ENCODE peak calls at places on chromosomes 3 and 15, in four cellular contexts. One of them, this sample, is unnamed.
A peak's percentile ranks its signal among the peaks of the same experiment; 100 is the strongest.

GRCh38 chr3:78459751-78460150 is 1308.0 kb downstream of the ROBO1 start:
- DNase-seq in neuronal stem cell: no peak
- DNase-seq in right atrium auricular region: no peak
- DNase-seq in CD8-positive, alpha-beta T cell: no peak
- DNase-seq in this sample: no peak

GRCh38 chr3:105365536-105366301 is 990 bp upstream of the ALCAM start:
- DNase-seq in CD8-positive, alpha-beta T cell: no peak
- DNase-seq in neuronal stem cell: peak; percentile 21
- DNase-seq in right atrium auricular region: no peak
- DNase-seq in this sample: peak; percentile 22

GRCh38 chr3:183044547-183045229 is 54.6 kb downstream of the MCCC1 start:
- DNase-seq in neuronal stem cell: no peak
- DNase-seq in CD8-positive, alpha-beta T cell: no peak
- DNase-seq in right atrium auricular region: no peak
- DNase-seq in this sample: no peak

GRCh38 chr3:197490098-197490497 is 65.7 kb downstream of the BDH1 start:
- DNase-seq in neuronal stem cell: no peak
- DNase-seq in right atrium auricular region: no peak
- DNase-seq in CD8-positive, alpha-beta T cell: no peak
- DNase-seq in this sample: no peak

GRCh38 chr3:3800685-3801509 is 1.7 kb downstream of the LRRN1 start:
- DNase-seq in neuronal stem cell: peak; percentile 32
- DNase-seq in right atrium auricular region: no peak
- DNase-seq in CD8-positive, alpha-beta T cell: no peak
- DNase-seq in this sample: no peak

GRCh38 chr3:186993210-186993782 is 63.0 kb downstream of the ST6GAL1 start:
- DNase-seq in neuronal stem cell: no peak
- DNase-seq in CD8-positive, alpha-beta T cell: no peak
- DNase-seq in right atrium auricular region: no peak
- DNase-seq in this sample: no peak

GRCh38 chr3:158896729-158897128 is 94.9 kb downstream of the MFSD1 start:
- DNase-seq in CD8-positive, alpha-beta T cell: no peak
- DNase-seq in right atrium auricular region: no peak
- DNase-seq in neuronal stem cell: no peak
- DNase-seq in this sample: no peak

GRCh38 chr3:104392327-104392726 is 974.4 kb upstream of the ALCAM start:
- DNase-seq in neuronal stem cell: no peak
- DNase-seq in right atrium auricular region: no peak
- DNase-seq in CD8-positive, alpha-beta T cell: no peak
- DNase-seq in this sample: no peak

GRCh38 chr3:194446172-194446571 is 40.6 kb downstream of the ATP13A3 start:
- DNase-seq in CD8-positive, alpha-beta T cell: no peak
- DNase-seq in right atrium auricular region: no peak
- DNase-seq in neuronal stem cell: no peak
- DNase-seq in this sample: no peak

GRCh38 chr3:66393486-66394260 is 107.1 kb downstream of the LRIG1 start:
- DNase-seq in right atrium auricular region: no peak
- DNase-seq in CD8-positive, alpha-beta T cell: peak; percentile 47
- DNase-seq in neuronal stem cell: no peak
- DNase-seq in this sample: no peak

GRCh38 chr3:105195260-105195659 is 171.4 kb upstream of the ALCAM start:
- DNase-seq in right atrium auricular region: no peak
- DNase-seq in neuronal stem cell: no peak
- DNase-seq in CD8-positive, alpha-beta T cell: no peak
- DNase-seq in this sample: no peak

GRCh38 chr3:24060055-24060454 is 115.0 kb downstream of the NR1D2 start:
- DNase-seq in right atrium auricular region: peak; percentile 59
- DNase-seq in neuronal stem cell: no peak
- DNase-seq in CD8-positive, alpha-beta T cell: no peak
- DNase-seq in this sample: no peak

GRCh38 chr15:69045810-69046209 is 31.3 kb downstream of the NOX5 start:
- DNase-seq in right atrium auricular region: no peak
- DNase-seq in neuronal stem cell: no peak
- DNase-seq in CD8-positive, alpha-beta T cell: no peak
- DNase-seq in this sample: peak; percentile 68

GRCh38 chr3:155423526-155423925 is 130.0 kb upstream of the STRIT1 start:
- DNase-seq in CD8-positive, alpha-beta T cell: no peak
- DNase-seq in right atrium auricular region: no peak
- DNase-seq in neuronal stem cell: no peak
- DNase-seq in this sample: no peak

GRCh38 chr15:98428253-98428989 is 219.9 kb upstream of the IGF1R start:
- DNase-seq in CD8-positive, alpha-beta T cell: peak; percentile 52
- DNase-seq in neuronal stem cell: peak; percentile 73
- DNase-seq in right atrium auricular region: peak; percentile 77
- DNase-seq in this sample: peak; percentile 46

GRCh38 chr3:156620260-156620659 is 54.1 kb upstream of the TIPARP start:
- DNase-seq in CD8-positive, alpha-beta T cell: no peak
- DNase-seq in neuronal stem cell: no peak
- DNase-seq in right atrium auricular region: no peak
- DNase-seq in this sample: no peak

GRCh38 chr3:11475324-11475723 is 168.4 kb downstream of the VGLL4 start:
- DNase-seq in CD8-positive, alpha-beta T cell: no peak
- DNase-seq in neuronal stem cell: no peak
- DNase-seq in right atrium auricular region: no peak
- DNase-seq in this sample: no peak

GRCh38 chr3:48440590-48440958 is 517 bp downstream of the TMA7 start:
- DNase-seq in CD8-positive, alpha-beta T cell: no peak
- DNase-seq in right atrium auricular region: no peak
- DNase-seq in neuronal stem cell: no peak
- DNase-seq in this sample: no peak

GRCh38 chr15:42138968-42139386 is 17.5 kb downstream of the PLA2G4F start:
- DNase-seq in CD8-positive, alpha-beta T cell: no peak
- DNase-seq in neuronal stem cell: no peak
- DNase-seq in right atrium auricular region: no peak
- DNase-seq in this sample: no peak

GRCh38 chr3:147411777-147412176 is 2.6 kb downstream of the ZIC1 start:
- DNase-seq in neuronal stem cell: peak; percentile 35
- DNase-seq in CD8-positive, alpha-beta T cell: no peak
- DNase-seq in right atrium auricular region: no peak
- DNase-seq in this sample: no peak

GRCh38 chr3:15923640-15924405 is 126.0 kb upstream of the ANKRD28 start:
- DNase-seq in CD8-positive, alpha-beta T cell: no peak
- DNase-seq in right atrium auricular region: no peak
- DNase-seq in neuronal stem cell: no peak
- DNase-seq in this sample: no peak

GRCh38 chr3:8777978-8778267 is 8.5 kb upstream of the OXTR start:
- DNase-seq in right atrium auricular region: no peak
- DNase-seq in neuronal stem cell: no peak
- DNase-seq in CD8-positive, alpha-beta T cell: no peak
- DNase-seq in this sample: no peak

GRCh38 chr3:151792411-151792810 is 21.5 kb upstream of the AADAC start:
- DNase-seq in right atrium auricular region: no peak
- DNase-seq in neuronal stem cell: no peak
- DNase-seq in CD8-positive, alpha-beta T cell: no peak
- DNase-seq in this sample: no peak

GRCh38 chr3:149450281-149450680 is 24.2 kb upstream of the TM4SF4 start:
- DNase-seq in right atrium auricular region: no peak
- DNase-seq in CD8-positive, alpha-beta T cell: no peak
- DNase-seq in neuronal stem cell: no peak
- DNase-seq in this sample: no peak

GRCh38 chr3:11154953-11155325 is 646 bp downstream of the HRH1 start:
- DNase-seq in right atrium auricular region: no peak
- DNase-seq in CD8-positive, alpha-beta T cell: no peak
- DNase-seq in neuronal stem cell: no peak
- DNase-seq in this sample: peak; percentile 37

GRCh38 chr15:59332009-59332408 is 40.7 kb downstream of the MYO1E start:
- DNase-seq in right atrium auricular region: no peak
- DNase-seq in neuronal stem cell: no peak
- DNase-seq in CD8-positive, alpha-beta T cell: no peak
- DNase-seq in this sample: no peak

GRCh38 chr3:64166584-64167155 is 58.6 kb downstream of the PRICKLE2 start:
- DNase-seq in right atrium auricular region: no peak
- DNase-seq in CD8-positive, alpha-beta T cell: no peak
- DNase-seq in neuronal stem cell: peak; percentile 39
- DNase-seq in this sample: peak; percentile 28

GRCh38 chr3:185997130-185997529 is 59.3 kb upstream of the TRA2B start:
- DNase-seq in right atrium auricular region: no peak
- DNase-seq in CD8-positive, alpha-beta T cell: no peak
- DNase-seq in neuronal stem cell: no peak
- DNase-seq in this sample: no peak

GRCh38 chr3:139948898-139949297 is 13.9 kb downstream of the CLSTN2 start:
- DNase-seq in neuronal stem cell: no peak
- DNase-seq in CD8-positive, alpha-beta T cell: no peak
- DNase-seq in right atrium auricular region: no peak
- DNase-seq in this sample: no peak

GRCh38 chr15:69957175-69957574 is 140.5 kb downstream of the TLE3 start:
- DNase-seq in right atrium auricular region: no peak
- DNase-seq in CD8-positive, alpha-beta T cell: no peak
- DNase-seq in neuronal stem cell: no peak
- DNase-seq in this sample: no peak

GRCh38 chr3:77939726-77940125 is 899.8 kb downstream of the ROBO2 start:
- DNase-seq in neuronal stem cell: no peak
- DNase-seq in right atrium auricular region: no peak
- DNase-seq in CD8-positive, alpha-beta T cell: no peak
- DNase-seq in this sample: no peak

GRCh38 chr3:71532639-71533395 is 50.7 kb downstream of the FOXP1 start:
- DNase-seq in CD8-positive, alpha-beta T cell: no peak
- DNase-seq in right atrium auricular region: no peak
- DNase-seq in neuronal stem cell: no peak
- DNase-seq in this sample: no peak

GRCh38 chr3:115758076-115758763 is 134.9 kb downstream of the GAP43 start:
- DNase-seq in neuronal stem cell: no peak
- DNase-seq in right atrium auricular region: no peak
- DNase-seq in CD8-positive, alpha-beta T cell: no peak
- DNase-seq in this sample: no peak

GRCh38 chr15:80878867-80879250 is 99.7 kb downstream of the CEMIP start:
- DNase-seq in right atrium auricular region: no peak
- DNase-seq in neuronal stem cell: no peak
- DNase-seq in CD8-positive, alpha-beta T cell: no peak
- DNase-seq in this sample: no peak
- H3K27me3 ChIP-seq in right atrium auricular region: no peaks in the 10 kb centered on the region
- H3K27me3 ChIP-seq in neuronal stem cell: no peaks in the 10 kb centered on the region
- H3K27me3 ChIP-seq in CD8-positive, alpha-beta T cell: no peaks in the 10 kb centered on the region
- H3K27me3 ChIP-seq in this sample: no peaks in the 10 kb centered on the region

GRCh38 chr15:49832421-49832980 is 211.7 kb downstream of the DTWD1 start:
- DNase-seq in CD8-positive, alpha-beta T cell: no peak
- DNase-seq in neuronal stem cell: no peak
- DNase-seq in right atrium auricular region: no peak
- DNase-seq in this sample: peak; percentile 52
- H3K27ac ChIP-seq in CD8-positive, alpha-beta T cell: no peak overlapping the region
- H3K27ac ChIP-seq in neuronal stem cell: no peak overlapping the region
- H3K27ac ChIP-seq in right atrium auricular region: no peak overlapping the region
- H3K27ac ChIP-seq in this sample: no peak overlapping the region

GRCh38 chr3:99638244-99638948 is at the start of gene COL8A1:
- DNase-seq in right atrium auricular region: peak; percentile 82
- DNase-seq in CD8-positive, alpha-beta T cell: no peak
- DNase-seq in neuronal stem cell: peak; percentile 26
- DNase-seq in this sample: peak; percentile 87
- H3K4me3 ChIP-seq in right atrium auricular region: peak within 1 kb of the TSS; percentile 57
- H3K4me3 ChIP-seq in CD8-positive, alpha-beta T cell: no peak within 1 kb of the TSS
- H3K4me3 ChIP-seq in neuronal stem cell: peak within 1 kb of the TSS; percentile 67
- H3K4me3 ChIP-seq in this sample: peak within 1 kb of the TSS; percentile 51

GRCh38 chr3:14801668-14802067 is 17.1 kb upstream of the FGD5 start:
- DNase-seq in neuronal stem cell: no peak
- DNase-seq in CD8-positive, alpha-beta T cell: no peak
- DNase-seq in right atrium auricular region: no peak
- DNase-seq in this sample: no peak
- H3K27me3 ChIP-seq in neuronal stem cell: peaks cover 52% of the 10 kb centered on the region
- H3K27me3 ChIP-seq in CD8-positive, alpha-beta T cell: no peaks in the 10 kb centered on the region
- H3K27me3 ChIP-seq in right atrium auricular region: no peaks in the 10 kb centered on the region
- H3K27me3 ChIP-seq in this sample: peaks cover 79% of the 10 kb centered on the region

DNA sequence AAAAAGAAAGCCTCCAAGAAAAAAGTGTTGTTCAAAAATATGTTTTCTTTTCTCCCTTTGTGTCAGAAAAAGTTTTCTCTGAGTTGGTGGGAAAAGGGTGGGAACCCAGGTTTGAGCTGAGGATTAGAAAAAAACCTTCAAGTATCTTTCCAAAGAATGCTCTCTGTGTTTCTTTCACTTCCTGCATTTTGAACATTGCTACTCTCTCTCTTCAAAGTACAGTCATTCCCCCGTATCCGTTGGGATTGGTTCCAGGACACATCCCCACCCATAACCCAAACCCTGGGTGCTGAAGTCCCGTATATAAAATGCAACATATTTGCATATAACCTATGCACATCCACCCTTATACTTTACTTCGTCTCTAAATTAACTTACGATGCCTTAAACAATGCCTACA is 139.6 kb downstream of the TMCO5A start:
- DNase-seq in right atrium auricular region: no peak
- DNase-seq in CD8-positive, alpha-beta T cell: no peak
- DNase-seq in neuronal stem cell: no peak
- DNase-seq in this sample: no peak
- H3K27ac ChIP-seq in right atrium auricular region: peak overlapping the region; percentile 88
- H3K27ac ChIP-seq in CD8-positive, alpha-beta T cell: no peak overlapping the region
- H3K27ac ChIP-seq in neuronal stem cell: peak overlapping the region; percentile 96
- H3K27ac ChIP-seq in this sample: no peak overlapping the region

DNA sequence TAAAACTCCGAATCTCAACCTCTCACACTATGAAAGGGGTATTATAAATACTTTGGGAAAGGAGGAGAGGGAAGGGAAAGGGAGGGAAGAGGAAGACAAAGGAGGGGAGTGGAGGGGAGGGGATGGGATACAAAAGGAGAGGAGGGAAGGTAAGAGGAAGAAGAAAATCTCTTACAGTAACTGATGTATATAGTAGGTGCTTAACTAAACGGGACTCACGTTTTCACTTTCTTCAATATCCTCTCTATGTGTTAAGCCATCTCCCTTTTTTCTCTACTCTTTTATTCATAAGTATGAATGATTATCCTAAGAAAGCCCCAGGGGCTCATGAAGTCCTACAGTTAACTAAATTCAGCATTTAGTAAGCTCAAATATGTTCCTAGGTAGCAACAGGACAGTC is 729.6 kb upstream of the NR2F2 start:
- DNase-seq in CD8-positive, alpha-beta T cell: no peak
- DNase-seq in neuronal stem cell: no peak
- DNase-seq in right atrium auricular region: no peak
- DNase-seq in this sample: no peak
- H3K4me3 ChIP-seq in CD8-positive, alpha-beta T cell: no peak overlapping the region
- H3K4me3 ChIP-seq in neuronal stem cell: no peak overlapping the region
- H3K4me3 ChIP-seq in right atrium auricular region: no peak overlapping the region
- H3K4me3 ChIP-seq in this sample: no peak overlapping the region